ENCODE peak calls at places on chromosomes 5 and 9, in four cellular contexts. One of them, this sample, is unnamed.
A peak's percentile ranks its signal among the peaks of the same experiment; 100 is the strongest.

GRCh38 chr5:58066076-58066475 is 393.8 kb downstream of the PLK2 start:
- DNase-seq in SJSA1: no peak
- DNase-seq in CD4-positive, alpha-beta T cell: no peak
- DNase-seq in CD8-positive, alpha-beta memory T cell: no peak
- DNase-seq in this sample: no peak

GRCh38 chr5:159629158-159629557 is 287.1 kb upstream of the ADRA1B start:
- DNase-seq in CD8-positive, alpha-beta memory T cell: no peak
- DNase-seq in CD4-positive, alpha-beta T cell: no peak
- DNase-seq in SJSA1: no peak
- DNase-seq in this sample: no peak

GRCh38 chr5:81579525-81579924 is 171.4 kb downstream of the SSBP2 start:
- DNase-seq in CD8-positive, alpha-beta memory T cell: no peak
- DNase-seq in CD4-positive, alpha-beta T cell: no peak
- DNase-seq in SJSA1: no peak
- DNase-seq in this sample: no peak

GRCh38 chr5:132458226-132458560 is 32.4 kb downstream of the IRF1 start:
- DNase-seq in SJSA1: no peak
- DNase-seq in CD4-positive, alpha-beta T cell: no peak
- DNase-seq in CD8-positive, alpha-beta memory T cell: no peak
- DNase-seq in this sample: no peak

GRCh38 chr5:57036621-57037160 is 84.8 kb upstream of the MIER3 start:
- DNase-seq in SJSA1: no peak
- DNase-seq in CD8-positive, alpha-beta memory T cell: no peak
- DNase-seq in CD4-positive, alpha-beta T cell: no peak
- DNase-seq in this sample: no peak

GRCh38 chr5:140966293-140967225 is at the start of gene PCDHAC2:
- DNase-seq in CD8-positive, alpha-beta memory T cell: no peak
- DNase-seq in CD4-positive, alpha-beta T cell: no peak
- DNase-seq in SJSA1: peak; percentile 15
- DNase-seq in this sample: peak; percentile 54

GRCh38 chr5:74415695-74416102 is 224.8 kb downstream of the ENC1 start:
- DNase-seq in CD8-positive, alpha-beta memory T cell: no peak
- DNase-seq in CD4-positive, alpha-beta T cell: no peak
- DNase-seq in SJSA1: peak; percentile 23
- DNase-seq in this sample: no peak

GRCh38 chr5:16600397-16600796 is 16.4 kb downstream of the RETREG1 start:
- DNase-seq in CD8-positive, alpha-beta memory T cell: no peak
- DNase-seq in CD4-positive, alpha-beta T cell: no peak
- DNase-seq in SJSA1: no peak
- DNase-seq in this sample: no peak

GRCh38 chr9:74736635-74737034 is 151.1 kb downstream of the TRPM6 start:
- DNase-seq in CD8-positive, alpha-beta memory T cell: no peak
- DNase-seq in CD4-positive, alpha-beta T cell: no peak
- DNase-seq in SJSA1: peak; percentile 10
- DNase-seq in this sample: no peak

GRCh38 chr9:110214090-110214489 is 6.1 kb upstream of the C9orf152 start:
- DNase-seq in CD8-positive, alpha-beta memory T cell: no peak
- DNase-seq in CD4-positive, alpha-beta T cell: no peak
- DNase-seq in SJSA1: no peak
- DNase-seq in this sample: no peak

GRCh38 chr5:13987843-13988464 is 43.5 kb upstream of the DNAH5 start:
- DNase-seq in CD8-positive, alpha-beta memory T cell: no peak
- DNase-seq in CD4-positive, alpha-beta T cell: no peak
- DNase-seq in SJSA1: peak; percentile 54
- DNase-seq in this sample: no peak

GRCh38 chr9:126228779-126229444 is 97.7 kb upstream of the MVB12B start:
- DNase-seq in CD8-positive, alpha-beta memory T cell: peak; percentile 44
- DNase-seq in SJSA1: peak; percentile 42
- DNase-seq in CD4-positive, alpha-beta T cell: peak; percentile 53
- DNase-seq in this sample: peak; percentile 63

GRCh38 chr5:127957701-127958190 is 125.8 kb upstream of the SLC12A2 start:
- DNase-seq in CD8-positive, alpha-beta memory T cell: no peak
- DNase-seq in SJSA1: no peak
- DNase-seq in CD4-positive, alpha-beta T cell: no peak
- DNase-seq in this sample: no peak

GRCh38 chr5:60370508-60370907 is 329.5 kb downstream of the DEPDC1B start:
- DNase-seq in CD8-positive, alpha-beta memory T cell: no peak
- DNase-seq in SJSA1: no peak
- DNase-seq in CD4-positive, alpha-beta T cell: no peak
- DNase-seq in this sample: no peak

GRCh38 chr9:88605500-88606172 is 70.7 kb downstream of the NXNL2 start:
- DNase-seq in CD8-positive, alpha-beta memory T cell: no peak
- DNase-seq in CD4-positive, alpha-beta T cell: no peak
- DNase-seq in SJSA1: no peak
- DNase-seq in this sample: no peak

GRCh38 chr9:136690104-136690840 is 3.0 kb upstream of the AGPAT2 start:
- DNase-seq in CD8-positive, alpha-beta memory T cell: no peak
- DNase-seq in CD4-positive, alpha-beta T cell: no peak
- DNase-seq in SJSA1: no peak
- DNase-seq in this sample: no peak

GRCh38 chr5:123512631-123513461 is 869 bp downstream of the CSNK1G3 start:
- DNase-seq in SJSA1: peak; percentile 53
- DNase-seq in CD8-positive, alpha-beta memory T cell: peak; percentile 48
- DNase-seq in CD4-positive, alpha-beta T cell: peak; percentile 8
- DNase-seq in this sample: no peak

GRCh38 chr5:82023530-82024095 is 51.8 kb downstream of the ATG10 start:
- DNase-seq in CD8-positive, alpha-beta memory T cell: no peak
- DNase-seq in CD4-positive, alpha-beta T cell: no peak
- DNase-seq in SJSA1: no peak
- DNase-seq in this sample: no peak

GRCh38 chr9:82799300-82799699 is 263.6 kb downstream of the RASEF start:
- DNase-seq in CD4-positive, alpha-beta T cell: no peak
- DNase-seq in CD8-positive, alpha-beta memory T cell: no peak
- DNase-seq in SJSA1: peak; percentile 82
- DNase-seq in this sample: no peak

GRCh38 chr9:134820901-134821300 is 59.7 kb upstream of the FCN2 start:
- DNase-seq in CD4-positive, alpha-beta T cell: no peak
- DNase-seq in CD8-positive, alpha-beta memory T cell: no peak
- DNase-seq in SJSA1: no peak
- DNase-seq in this sample: no peak

GRCh38 chr5:133830911-133831310 is 137.5 kb downstream of the C5orf15 start:
- DNase-seq in CD8-positive, alpha-beta memory T cell: no peak
- DNase-seq in CD4-positive, alpha-beta T cell: no peak
- DNase-seq in SJSA1: no peak
- DNase-seq in this sample: no peak

GRCh38 chr5:124906339-124907097 is 160.1 kb upstream of the ZNF608 start:
- DNase-seq in SJSA1: peak; percentile 61
- DNase-seq in CD4-positive, alpha-beta T cell: no peak
- DNase-seq in CD8-positive, alpha-beta memory T cell: no peak
- DNase-seq in this sample: no peak

GRCh38 chr9:134389659-134390058 is 63.4 kb downstream of the RXRA start:
- DNase-seq in CD8-positive, alpha-beta memory T cell: no peak
- DNase-seq in CD4-positive, alpha-beta T cell: no peak
- DNase-seq in SJSA1: no peak
- DNase-seq in this sample: no peak

GRCh38 chr5:125719681-125720676 is 703.2 kb upstream of the GRAMD2B start:
- DNase-seq in CD8-positive, alpha-beta memory T cell: no peak
- DNase-seq in SJSA1: no peak
- DNase-seq in CD4-positive, alpha-beta T cell: no peak
- DNase-seq in this sample: no peak

GRCh38 chr5:61881821-61882220 is 424.2 kb upstream of the KIF2A start:
- DNase-seq in SJSA1: peak; percentile 39
- DNase-seq in CD8-positive, alpha-beta memory T cell: no peak
- DNase-seq in CD4-positive, alpha-beta T cell: no peak
- DNase-seq in this sample: no peak

GRCh38 chr5:58926549-58926948 is 343.7 kb downstream of the RAB3C start:
- DNase-seq in CD4-positive, alpha-beta T cell: no peak
- DNase-seq in SJSA1: no peak
- DNase-seq in CD8-positive, alpha-beta memory T cell: no peak
- DNase-seq in this sample: no peak

GRCh38 chr5:82753374-82753773 is 323.8 kb downstream of the TMEM167A start:
- DNase-seq in CD8-positive, alpha-beta memory T cell: no peak
- DNase-seq in SJSA1: no peak
- DNase-seq in CD4-positive, alpha-beta T cell: no peak
- DNase-seq in this sample: no peak

GRCh38 chr9:95211028-95211427 is 106.5 kb downstream of the FANCC start:
- DNase-seq in CD4-positive, alpha-beta T cell: no peak
- DNase-seq in CD8-positive, alpha-beta memory T cell: no peak
- DNase-seq in SJSA1: no peak
- DNase-seq in this sample: no peak

This sample was measured in iPS DF 6.9.